ENCODE peak calls at places on chromosomes 16 and 17, in nine cellular contexts. U is pancreas, J is psoas muscle, N is endodermal cell, W is sigmoid colon, K is colonic mucosa, T is cardiac muscle cell, B is mammary epithelial cell, R is upper lobe of right lung. V is an unnamed sample.

GRCh38 chr16:50744911-50745310 is 3.0 kb downstream of the CYLD start:
- DNase-seq in U (no peak), J (no peak), N (no peak), W (no peak), K (no peak), T (no peak), B (peak; percentile 51), R (no peak), V (no peak)

GRCh38 chr16:11473728-11474127 is 113.0 kb downstream of the LITAF start:
- DNase-seq in U (no peak), J (no peak), N (no peak), W (no peak), K (no peak), T (no peak), B (no peak), R (peak; percentile 22), V (no peak)

GRCh38 chr17:81459864-81460263 is 52.7 kb downstream of the ACTG1 start:
- DNase-seq in U (no peak), J (no peak), N (no peak), W (no peak), K (no peak), T (no peak), B (no peak), R (no peak), V (no peak)

GRCh38 chr16:50473375-50473945 is 74.7 kb upstream of the NKD1 start:
- DNase-seq in U (no peak), J (no peak), N (no peak), W (no peak), K (no peak), T (no peak), B (peak; percentile 56), R (no peak), V (no peak)

GRCh38 chr17:63939884-63940283 is 7.8 kb upstream of the CD79B start:
- DNase-seq in U (no peak), J (no peak), N (no peak), W (no peak), K (no peak), T (no peak), B (no peak), R (no peak), V (no peak)

GRCh38 chr17:81814748-81815645 is 11.0 kb downstream of the GCGR start:
- DNase-seq in U (no peak), J (no peak), N (no peak), W (no peak), K (no peak), T (no peak), B (no peak), R (no peak), V (no peak)

GRCh38 chr17:59829217-59830006 is 63.3 kb downstream of the TUBD1 start:
- DNase-seq in U (no peak), J (no peak), N (no peak), W (no peak), K (peak; percentile 79), T (no peak), B (peak; percentile 99), R (no peak), V (peak; percentile 86)

GRCh38 chr17:67800495-67800928 is 24.8 kb upstream of the BPTF start:
- DNase-seq in U (peak; percentile 48), J (peak; percentile 75), N (peak; percentile 97), W (peak; percentile 82), K (peak; percentile 80), T (peak; percentile 80), B (peak; percentile 53), R (peak; percentile 85), V (peak; percentile 86)

GRCh38 chr17:81191116-81191515 is 25.1 kb upstream of the AATK start:
- DNase-seq in U (no peak), J (peak; percentile 9), N (no peak), W (no peak), K (no peak), T (no peak), B (no peak), R (no peak), V (no peak)

GRCh38 chr17:12821376-12821940 is 32.2 kb downstream of the ARHGAP44 start:
- DNase-seq in U (no peak), J (no peak), N (no peak), W (no peak), K (peak; percentile 53), T (no peak), B (no peak), R (no peak), V (no peak)

GRCh38 chr17:45718791-45719190 is 65.3 kb upstream of the CRHR1 start:
- DNase-seq in U (no peak), J (no peak), N (no peak), W (no peak), K (no peak), T (no peak), B (no peak), R (no peak), V (no peak)
- TF ChIP-seq CTCF in U (no peak), J (no peak), N (no peak), W (no peak), K (no peak), T (no peak), B (no peak), R (no peak), V (no peak)

GRCh38 chr17:77215281-77215680 is 74.5 kb downstream of the SEC14L1 start:
- DNase-seq in U (no peak), J (no peak), N (no peak), W (peak; percentile 13), K (no peak), T (no peak), B (no peak), R (no peak), V (peak; percentile 29)
- H3K4me1 ChIP-seq in U (no peaks in the 10 kb centered on the region), J (peaks cover 18% of the 10 kb centered on the region), N (no peaks in the 10 kb centered on the region), W (no peaks in the 10 kb centered on the region), K (no peaks in the 10 kb centered on the region), T (peaks cover 10% of the 10 kb centered on the region), B (no peaks in the 10 kb centered on the region), R (peaks cover 8% of the 10 kb centered on the region), V (no peaks in the 10 kb centered on the region)

GRCh38 chr17:80159984-80160383 is 9.8 kb upstream of the CARD14 start:
- DNase-seq in U (no peak), J (no peak), N (no peak), W (no peak), K (no peak), T (no peak), B (no peak), R (no peak), V (no peak)
- TF ChIP-seq CTCF in U (no peak), J (no peak), N (no peak), W (no peak), K (no peak), T (no peak), B (no peak), R (no peak), V (no peak)

GRCh38 chr17:50100921-50101345 is 5.8 kb downstream of the PDK2 start:
- DNase-seq in U (no peak), J (peak; percentile 31), N (peak; percentile 88), W (no peak), K (no peak), T (no peak), B (no peak), R (no peak), V (no peak)

GRCh38 chr17:50102164-50102991 is 7.2 kb downstream of the PDK2 start:
- DNase-seq in U (peak; percentile 90), J (peak; percentile 81), N (no peak), W (peak; percentile 90), K (peak; percentile 96), T (no peak), B (no peak), R (peak; percentile 91), V (peak; percentile 94)

GRCh38 chr17:50099003-50099402 is 3.9 kb downstream of the PDK2 start:
- DNase-seq in U (no peak), J (no peak), N (no peak), W (no peak), K (no peak), T (no peak), B (no peak), R (no peak), V (no peak)

GRCh38 chr17:50101346-50102163 is 6.4 kb downstream of the PDK2 start:
- DNase-seq in U (peak; percentile 53), J (peak; percentile 23), N (peak; percentile 90), W (peak; percentile 81), K (peak; percentile 89), T (peak; percentile 73), B (no peak), R (no peak), V (peak; percentile 90)

DNA sequence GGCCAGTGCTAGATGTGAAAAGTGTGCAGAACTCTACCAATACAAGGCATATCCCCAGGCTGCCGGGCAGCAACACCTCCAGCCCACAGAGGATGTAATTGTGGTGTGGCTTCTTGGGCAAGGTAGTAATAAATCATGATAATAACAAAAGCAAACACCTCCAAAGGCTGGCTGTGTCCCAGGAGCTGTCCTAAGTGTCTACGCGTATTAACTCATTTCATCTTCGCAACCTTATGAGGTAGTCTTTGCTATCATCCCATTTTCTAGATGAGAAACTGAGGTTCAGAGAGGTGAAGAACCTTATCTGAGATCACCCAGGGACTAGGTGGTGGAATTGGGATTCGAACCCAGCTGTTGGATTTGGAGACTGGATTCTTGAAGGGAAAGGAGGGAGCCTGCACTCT is 5.3 kb downstream of the PDK2 start:
- DNase-seq in U (no peak), J (no peak), N (no peak), W (no peak), K (peak; percentile 70), T (no peak), B (no peak), R (no peak), V (peak; percentile 60)
- H3K4me1 ChIP-seq in U (peaks cover 31% of the 10 kb centered on the region), J (peaks cover 80% of the 10 kb centered on the region), N (peaks cover 7% of the 10 kb centered on the region), W (peaks cover 59% of the 10 kb centered on the region), K (peaks cover 31% of the 10 kb centered on the region), T (peaks cover 22% of the 10 kb centered on the region), B (peaks cover 6% of the 10 kb centered on the region), R (peaks cover 26% of the 10 kb centered on the region), V (peaks cover 58% of the 10 kb centered on the region)

V was measured in mucosa of descending colon.